ENCODE peak calls at places on chromosome 13, in five cellular contexts. One of them, this sample, is unnamed.

GRCh38 chr13:24737042-24737441 is 26.9 kb upstream of the RNF17 start:
- DNase-seq in body of pancreas: no peak
- DNase-seq in fibroblast of pulmonary artery: no peak
- DNase-seq in cardiac muscle cell: no peak
- DNase-seq in kidney: no peak
- DNase-seq in this sample: no peak

GRCh38 chr13:35349673-35350278 is 126.7 kb downstream of the MAB21L1 start:
- DNase-seq in fibroblast of pulmonary artery: peak; percentile 1
- DNase-seq in body of pancreas: no peak
- DNase-seq in cardiac muscle cell: peak; percentile 18
- DNase-seq in kidney: no peak
- DNase-seq in this sample: no peak

GRCh38 chr13:25733061-25733491 is 318.7 kb downstream of the SHISA2 start:
- DNase-seq in kidney: no peak
- DNase-seq in fibroblast of pulmonary artery: peak; percentile 6
- DNase-seq in body of pancreas: no peak
- DNase-seq in cardiac muscle cell: no peak
- DNase-seq in this sample: no peak

GRCh38 chr13:79895416-79895815 is 414.5 kb downstream of the NDFIP2 start:
- DNase-seq in fibroblast of pulmonary artery: no peak
- DNase-seq in cardiac muscle cell: no peak
- DNase-seq in body of pancreas: no peak
- DNase-seq in kidney: no peak
- DNase-seq in this sample: no peak

GRCh38 chr13:36352350-36352749 is 6.2 kb upstream of the SPART start:
- DNase-seq in kidney: no peak
- DNase-seq in fibroblast of pulmonary artery: peak; percentile 43
- DNase-seq in body of pancreas: no peak
- DNase-seq in cardiac muscle cell: no peak
- DNase-seq in this sample: no peak

GRCh38 chr13:89061821-89062220 is 1390.7 kb downstream of the SLITRK5 start:
- DNase-seq in fibroblast of pulmonary artery: no peak
- DNase-seq in body of pancreas: peak; percentile 8
- DNase-seq in kidney: no peak
- DNase-seq in cardiac muscle cell: no peak
- DNase-seq in this sample: no peak

GRCh38 chr13:97302611-97303010 is 80.5 kb downstream of the MBNL2 start:
- DNase-seq in body of pancreas: no peak
- DNase-seq in kidney: no peak
- DNase-seq in fibroblast of pulmonary artery: no peak
- DNase-seq in cardiac muscle cell: no peak
- DNase-seq in this sample: no peak

GRCh38 chr13:61766667-61767058 is 351.0 kb upstream of the PCDH20 start:
- DNase-seq in kidney: peak; percentile 62
- DNase-seq in fibroblast of pulmonary artery: no peak
- DNase-seq in body of pancreas: no peak
- DNase-seq in cardiac muscle cell: no peak
- DNase-seq in this sample: no peak

GRCh38 chr13:95191821-95192220 is 109.4 kb downstream of the ABCC4 start:
- DNase-seq in kidney: peak; percentile 90
- DNase-seq in fibroblast of pulmonary artery: peak; percentile 88
- DNase-seq in body of pancreas: peak; percentile 68
- DNase-seq in cardiac muscle cell: peak; percentile 85
- DNase-seq in this sample: peak; percentile 29

GRCh38 chr13:33228645-33229445 is 56.7 kb downstream of the STARD13 start:
- DNase-seq in fibroblast of pulmonary artery: peak; percentile 72
- DNase-seq in cardiac muscle cell: peak; percentile 56
- DNase-seq in body of pancreas: no peak
- DNase-seq in kidney: no peak
- DNase-seq in this sample: no peak

GRCh38 chr13:93603043-93603442 is 376.4 kb downstream of the GPC6 start:
- DNase-seq in body of pancreas: no peak
- DNase-seq in cardiac muscle cell: no peak
- DNase-seq in kidney: no peak
- DNase-seq in fibroblast of pulmonary artery: peak; percentile 86
- DNase-seq in this sample: peak; percentile 87

GRCh38 chr13:113981201-113981605 is 7.3 kb upstream of the C13orf46 start:
- DNase-seq in cardiac muscle cell: no peak
- DNase-seq in kidney: peak; percentile 93
- DNase-seq in body of pancreas: peak; percentile 88
- DNase-seq in fibroblast of pulmonary artery: no peak
- DNase-seq in this sample: no peak

GRCh38 chr13:76830805-76831204 is 55.4 kb downstream of the KCTD12 start:
- DNase-seq in kidney: no peak
- DNase-seq in body of pancreas: no peak
- DNase-seq in fibroblast of pulmonary artery: no peak
- DNase-seq in cardiac muscle cell: no peak
- DNase-seq in this sample: no peak

DNA sequence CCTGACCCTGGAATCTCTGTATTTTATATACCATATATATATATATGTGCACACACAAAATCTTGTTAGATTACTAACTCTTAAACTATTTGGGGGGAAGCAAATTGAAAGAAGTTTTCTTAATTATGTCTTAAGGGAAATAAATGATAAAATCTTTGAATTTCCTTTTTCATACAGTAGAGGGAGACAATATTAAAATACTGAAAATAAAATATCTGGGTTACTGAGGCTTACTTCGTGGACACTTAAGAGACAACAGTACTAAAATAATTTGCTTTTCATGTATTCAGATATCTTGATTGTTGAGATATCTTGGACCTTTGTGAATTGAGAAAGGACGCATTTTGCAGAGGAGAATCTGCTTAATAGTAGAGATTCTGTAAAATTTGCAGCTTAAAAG is 17.0 kb downstream of the SUGT1 start:
- DNase-seq in cardiac muscle cell: no peak
- DNase-seq in kidney: no peak
- DNase-seq in body of pancreas: no peak
- DNase-seq in fibroblast of pulmonary artery: no peak
- DNase-seq in this sample: no peak
- TF ChIP-seq CTCF in cardiac muscle cell: no peak
- TF ChIP-seq CTCF in kidney: no peak
- TF ChIP-seq CTCF in body of pancreas: no peak
- TF ChIP-seq CTCF in fibroblast of pulmonary artery: no peak
- TF ChIP-seq CTCF in this sample: no peak

GRCh38 chr13:108494991-108495661 is 134.3 kb upstream of the MYO16 start:
- DNase-seq in kidney: no peak
- DNase-seq in body of pancreas: no peak
- DNase-seq in fibroblast of pulmonary artery: no peak
- DNase-seq in cardiac muscle cell: no peak
- DNase-seq in this sample: no peak
- H3K4me3 ChIP-seq in kidney: no peak overlapping the region
- H3K4me3 ChIP-seq in body of pancreas: no peak overlapping the region
- H3K4me3 ChIP-seq in fibroblast of pulmonary artery: no peak overlapping the region
- H3K4me3 ChIP-seq in cardiac muscle cell: peak overlapping the region; percentile 45
- H3K4me3 ChIP-seq in this sample: no peak overlapping the region

GRCh38 chr13:19606152-19606551 is 27.3 kb upstream of the MPHOSPH8 start:
- DNase-seq in kidney: no peak
- DNase-seq in fibroblast of pulmonary artery: no peak
- DNase-seq in body of pancreas: no peak
- DNase-seq in cardiac muscle cell: no peak
- DNase-seq in this sample: no peak

GRCh38 chr13:19604306-19604705 is 29.2 kb upstream of the MPHOSPH8 start:
- DNase-seq in fibroblast of pulmonary artery: no peak
- DNase-seq in body of pancreas: no peak
- DNase-seq in cardiac muscle cell: no peak
- DNase-seq in kidney: no peak
- DNase-seq in this sample: no peak

GRCh38 chr13:19605161-19605955 is 28.1 kb upstream of the MPHOSPH8 start:
- DNase-seq in kidney: no peak
- DNase-seq in body of pancreas: no peak
- DNase-seq in fibroblast of pulmonary artery: no peak
- DNase-seq in cardiac muscle cell: no peak
- DNase-seq in this sample: no peak

GRCh38 chr13:19597523-19597922 is 35.9 kb upstream of the MPHOSPH8 start:
- DNase-seq in body of pancreas: no peak
- DNase-seq in fibroblast of pulmonary artery: no peak
- DNase-seq in kidney: no peak
- DNase-seq in cardiac muscle cell: no peak
- DNase-seq in this sample: peak; percentile 46

GRCh38 chr13:19601749-19602725 is 31.4 kb upstream of the MPHOSPH8 start:
- DNase-seq in fibroblast of pulmonary artery: peak; percentile 41
- DNase-seq in kidney: peak; percentile 74
- DNase-seq in body of pancreas: peak; percentile 32
- DNase-seq in cardiac muscle cell: peak; percentile 55
- DNase-seq in this sample: no peak
- TF ChIP-seq CTCF in fibroblast of pulmonary artery: no peak
- TF ChIP-seq CTCF in kidney: no peak
- TF ChIP-seq CTCF in body of pancreas: no peak
- TF ChIP-seq CTCF in cardiac muscle cell: no peak
- TF ChIP-seq CTCF in this sample: no peak

DNA sequence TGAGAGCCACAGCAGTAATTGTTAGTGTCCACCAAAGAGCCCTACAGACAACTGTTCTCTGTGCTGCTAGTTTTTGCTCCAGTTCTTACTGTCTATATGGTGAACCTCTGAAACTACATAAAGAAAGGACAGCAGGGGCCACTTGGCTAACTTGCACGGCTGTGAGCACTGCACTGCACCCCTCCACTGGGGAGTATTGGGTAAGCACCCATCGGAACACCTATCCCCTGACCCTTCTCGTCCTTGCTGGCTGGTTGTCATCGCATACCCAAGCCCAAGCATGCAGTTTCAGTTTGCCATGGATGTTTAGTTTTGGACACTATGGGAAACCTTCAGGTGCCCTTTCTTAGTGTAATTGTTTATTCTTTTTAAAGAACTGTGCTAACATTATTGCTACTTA is 73.2 kb upstream of the GPR183 start:
- DNase-seq in kidney: no peak
- DNase-seq in cardiac muscle cell: no peak
- DNase-seq in fibroblast of pulmonary artery: no peak
- DNase-seq in body of pancreas: no peak
- DNase-seq in this sample: no peak
- H3K4me3 ChIP-seq in kidney: no peak overlapping the region
- H3K4me3 ChIP-seq in cardiac muscle cell: no peak overlapping the region
- H3K4me3 ChIP-seq in fibroblast of pulmonary artery: no peak overlapping the region
- H3K4me3 ChIP-seq in body of pancreas: no peak overlapping the region
- H3K4me3 ChIP-seq in this sample: no peak overlapping the region

DNA sequence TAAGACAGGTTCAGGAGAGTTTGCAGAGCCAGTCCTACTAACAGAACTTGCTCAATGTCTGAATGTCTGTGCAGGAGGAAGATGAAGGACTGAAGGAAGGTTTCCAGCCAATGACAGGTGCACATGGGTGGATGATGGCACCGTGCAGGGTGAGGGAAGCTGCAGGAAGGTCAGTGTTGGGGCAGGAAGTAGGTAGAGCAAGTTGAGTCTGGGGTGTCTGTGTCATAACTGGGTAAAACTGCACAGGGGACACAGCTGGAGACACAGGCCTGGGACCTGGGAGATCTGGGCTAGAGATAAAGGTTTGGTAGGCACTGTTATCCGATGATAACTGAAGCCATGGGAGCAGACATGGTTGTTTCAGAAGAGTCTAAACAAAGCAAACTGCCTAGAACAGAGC is 116.9 kb downstream of the USP12 start:
- DNase-seq in body of pancreas: no peak
- DNase-seq in cardiac muscle cell: no peak
- DNase-seq in fibroblast of pulmonary artery: no peak
- DNase-seq in kidney: no peak
- DNase-seq in this sample: no peak
- TF ChIP-seq CTCF in body of pancreas: no peak
- TF ChIP-seq CTCF in cardiac muscle cell: no peak
- TF ChIP-seq CTCF in fibroblast of pulmonary artery: no peak
- TF ChIP-seq CTCF in kidney: no peak
- TF ChIP-seq CTCF in this sample: no peak

DNA sequence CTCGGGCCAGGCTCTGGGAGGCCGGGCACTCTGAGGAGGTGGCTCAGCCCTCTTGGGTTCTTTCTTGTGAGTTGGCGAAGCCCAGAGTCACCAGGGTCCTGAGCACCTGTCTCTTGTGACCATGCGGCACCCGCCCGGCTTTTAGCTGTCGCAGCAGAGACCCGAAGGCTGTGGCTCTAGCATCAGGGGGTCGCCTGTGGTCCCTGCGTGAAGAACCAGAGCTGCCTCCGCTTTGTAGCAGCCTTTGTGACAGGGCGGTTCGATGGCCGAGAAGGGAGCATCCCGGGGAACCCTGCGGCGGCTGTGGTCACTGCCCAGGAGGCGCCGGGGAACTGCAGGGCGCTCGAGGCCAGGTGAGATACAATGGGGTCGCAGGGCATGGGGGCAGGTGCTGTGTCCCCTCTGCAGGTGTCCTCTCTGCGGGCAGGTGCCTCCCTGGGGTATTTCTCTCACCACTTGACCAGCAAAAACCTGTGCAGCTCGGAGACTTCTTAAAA is 10.4 kb downstream of the MCF2L start:
- DNase-seq in kidney: no peak
- DNase-seq in fibroblast of pulmonary artery: no peak
- DNase-seq in cardiac muscle cell: no peak
- DNase-seq in body of pancreas: no peak
- DNase-seq in this sample: no peak
- H3K4me3 ChIP-seq in kidney: peak overlapping the region; percentile 38
- H3K4me3 ChIP-seq in fibroblast of pulmonary artery: no peak overlapping the region
- H3K4me3 ChIP-seq in cardiac muscle cell: no peak overlapping the region
- H3K4me3 ChIP-seq in body of pancreas: no peak overlapping the region
- H3K4me3 ChIP-seq in this sample: no peak overlapping the region

DNA sequence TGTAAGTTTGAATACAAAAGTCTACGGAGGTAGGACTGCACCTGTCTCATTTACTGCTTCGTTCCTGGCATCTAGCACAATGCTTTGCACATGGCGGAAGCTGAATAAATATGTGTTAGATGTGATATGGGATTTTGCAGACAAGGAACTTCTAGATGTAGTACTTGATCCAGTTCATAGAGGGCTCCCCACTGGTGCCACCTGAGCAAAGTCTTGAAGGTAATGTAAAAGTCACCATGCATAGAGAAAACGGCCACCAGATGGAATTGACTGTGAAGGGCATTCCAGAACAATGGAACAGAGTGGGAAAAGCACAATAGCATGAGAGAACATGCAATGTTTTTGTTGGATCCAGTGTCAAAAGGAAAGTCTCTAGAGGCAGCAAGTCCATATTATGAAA is 209.3 kb downstream of the HS6ST3 start:
- DNase-seq in body of pancreas: no peak
- DNase-seq in kidney: no peak
- DNase-seq in cardiac muscle cell: no peak
- DNase-seq in fibroblast of pulmonary artery: no peak
- DNase-seq in this sample: no peak
- TF ChIP-seq CTCF in body of pancreas: no peak
- TF ChIP-seq CTCF in kidney: no peak
- TF ChIP-seq CTCF in cardiac muscle cell: no peak
- TF ChIP-seq CTCF in fibroblast of pulmonary artery: no peak
- TF ChIP-seq CTCF in this sample: no peak